ENCODE peak calls at places on chromosomes 3 and 15, in nine cellular contexts. K, B, Q, G, P, Y, A, D and V are unnamed samples.

GRCh38 chr3:50164056-50164455 is 8.9 kb downstream of the SEMA3F start:
- DNase-seq in K (no peak), B (no peak), Q (no peak), G (peak), P (no peak), Y (no peak), A (no peak), D (no peak), V (no peak)

GRCh38 chr15:69946870-69947269 is 150.8 kb downstream of the TLE3 start:
- DNase-seq in K (no peak), B (no peak), Q (no peak), G (no peak), P (no peak), Y (no peak), A (no peak), D (no peak), V (no peak)

GRCh38 chr3:185318136-185318535 is 44.8 kb upstream of the MAP3K13 start:
- DNase-seq in K (no peak), B (no peak), Q (no peak), G (peak), P (no peak), Y (no peak), A (no peak), D (peak), V (no peak)

GRCh38 chr3:25855281-25855680 is 65.4 kb downstream of the OXSM start:
- DNase-seq in K (no peak), B (no peak), Q (no peak), G (no peak), P (no peak), Y (no peak), A (no peak), D (no peak), V (no peak)

GRCh38 chr15:34280193-34280592 is 55.4 kb downstream of the EMC4 start:
- DNase-seq in K (no peak), B (no peak), Q (no peak), G (no peak), P (no peak), Y (no peak), A (no peak), D (no peak), V (no peak)

GRCh38 chr15:44673639-44674038 is 10.2 kb upstream of the SPG11 start:
- DNase-seq in K (no peak), B (no peak), Q (no peak), G (no peak), P (no peak), Y (no peak), A (no peak), D (no peak), V (no peak)

GRCh38 chr3:114411292-114411691 is 117.5 kb downstream of the TIGIT start:
- DNase-seq in K (no peak), B (no peak), Q (no peak), G (no peak), P (no peak), Y (no peak), A (no peak), D (no peak), V (no peak)

GRCh38 chr3:14935577-14936345 is 11.6 kb upstream of the NR2C2 start:
- DNase-seq in K (no peak), B (no peak), Q (no peak), G (no peak), P (no peak), Y (no peak), A (no peak), D (no peak), V (no peak)

GRCh38 chr3:197293605-197294237 is 4.7 kb downstream of the DLG1 start:
- DNase-seq in K (no peak), B (no peak), Q (no peak), G (no peak), P (no peak), Y (no peak), A (no peak), D (no peak), V (no peak)

GRCh38 chr15:27589260-27589659 is 509.9 kb downstream of the OCA2 start:
- DNase-seq in K (no peak), B (no peak), Q (no peak), G (no peak), P (no peak), Y (no peak), A (no peak), D (no peak), V (no peak)

GRCh38 chr15:77839431-77839830 is 206.7 kb upstream of the LINGO1 start:
- DNase-seq in K (no peak), B (no peak), Q (no peak), G (no peak), P (no peak), Y (no peak), A (no peak), D (no peak), V (no peak)

GRCh38 chr15:74790080-74790916 is 8.4 kb downstream of the CSK start:
- DNase-seq in K (peak), B (no peak), Q (no peak), G (no peak), P (no peak), Y (no peak), A (no peak), D (peak), V (no peak)

GRCh38 chr3:47961815-47962606 is 54.2 kb downstream of the MAP4 start:
- DNase-seq in K (no peak), B (no peak), Q (peak), G (peak), P (no peak), Y (peak), A (no peak), D (no peak), V (no peak)

GRCh38 chr3:177201707-177202397 is 4.6 kb upstream of the TBL1XR1 start:
- DNase-seq in K (no peak), B (peak), Q (no peak), G (peak), P (no peak), Y (peak), A (no peak), D (no peak), V (peak)

GRCh38 chr3:6821411-6821810 is 39.5 kb upstream of the GRM7 start:
- DNase-seq in K (no peak), B (no peak), Q (no peak), G (no peak), P (no peak), Y (no peak), A (no peak), D (no peak), V (no peak)